ENCODE peak calls at places on chromosomes 16 and 17, in eight cellular contexts. One of them, this sample, is unnamed.

GRCh38 chr16:85379041-85380001 is 233.8 kb upstream of the GSE1 start:
- DNase-seq in foreskin fibroblast: no peak
- DNase-seq in stimulated activated CD8-positive, alpha-beta memory T cell treated with anti-CD3 and anti-CD28 coated beads, Interleukin-15, amount 100 ng/mL, for 48 hours: no peak
- DNase-seq in SW480: no peak
- DNase-seq in HTR-8/SVneo: no peak
- DNase-seq in HFFc6: no peak
- DNase-seq in activated T-cell treated with anti-CD3 and anti-CD28 coated beads for 1 hour: no peak
- DNase-seq in stimulated activated CD4-positive, alpha-beta T cell treated with anti-CD3 and anti-CD28 coated beads, Interleukin-4, amount 100 ng/mL, for 4 hours: no peak
- DNase-seq in this sample: no peak

GRCh38 chr17:66481259-66481658 is 178.8 kb downstream of the PRKCA start:
- DNase-seq in foreskin fibroblast: no peak
- DNase-seq in stimulated activated CD8-positive, alpha-beta memory T cell treated with anti-CD3 and anti-CD28 coated beads, Interleukin-15, amount 100 ng/mL, for 48 hours: no peak
- DNase-seq in SW480: no peak
- DNase-seq in HTR-8/SVneo: no peak
- DNase-seq in HFFc6: no peak
- DNase-seq in activated T-cell treated with anti-CD3 and anti-CD28 coated beads for 1 hour: no peak
- DNase-seq in stimulated activated CD4-positive, alpha-beta T cell treated with anti-CD3 and anti-CD28 coated beads, Interleukin-4, amount 100 ng/mL, for 4 hours: no peak
- DNase-seq in this sample: no peak

GRCh38 chr16:88497561-88498420 is 44.7 kb downstream of the ZFPM1 start:
- DNase-seq in foreskin fibroblast: no peak
- DNase-seq in stimulated activated CD8-positive, alpha-beta memory T cell treated with anti-CD3 and anti-CD28 coated beads, Interleukin-15, amount 100 ng/mL, for 48 hours: no peak
- DNase-seq in SW480: no peak
- DNase-seq in HTR-8/SVneo: no peak
- DNase-seq in HFFc6: no peak
- DNase-seq in activated T-cell treated with anti-CD3 and anti-CD28 coated beads for 1 hour: no peak
- DNase-seq in stimulated activated CD4-positive, alpha-beta T cell treated with anti-CD3 and anti-CD28 coated beads, Interleukin-4, amount 100 ng/mL, for 4 hours: no peak
- DNase-seq in this sample: no peak

GRCh38 chr16:66569131-66569530 is 2.9 kb downstream of the CMTM1 start:
- DNase-seq in foreskin fibroblast: peak; percentile 58
- DNase-seq in stimulated activated CD8-positive, alpha-beta memory T cell treated with anti-CD3 and anti-CD28 coated beads, Interleukin-15, amount 100 ng/mL, for 48 hours: no peak
- DNase-seq in SW480: no peak
- DNase-seq in HTR-8/SVneo: no peak
- DNase-seq in HFFc6: peak; percentile 50
- DNase-seq in activated T-cell treated with anti-CD3 and anti-CD28 coated beads for 1 hour: no peak
- DNase-seq in stimulated activated CD4-positive, alpha-beta T cell treated with anti-CD3 and anti-CD28 coated beads, Interleukin-4, amount 100 ng/mL, for 4 hours: no peak
- DNase-seq in this sample: no peak

GRCh38 chr17:72164340-72164739 is 43.5 kb downstream of the SOX9 start:
- DNase-seq in foreskin fibroblast: no peak
- DNase-seq in stimulated activated CD8-positive, alpha-beta memory T cell treated with anti-CD3 and anti-CD28 coated beads, Interleukin-15, amount 100 ng/mL, for 48 hours: no peak
- DNase-seq in SW480: no peak
- DNase-seq in HTR-8/SVneo: no peak
- DNase-seq in HFFc6: no peak
- DNase-seq in activated T-cell treated with anti-CD3 and anti-CD28 coated beads for 1 hour: no peak
- DNase-seq in stimulated activated CD4-positive, alpha-beta T cell treated with anti-CD3 and anti-CD28 coated beads, Interleukin-4, amount 100 ng/mL, for 4 hours: no peak
- DNase-seq in this sample: no peak

GRCh38 chr17:79699386-79700036 is 31.2 kb upstream of the ENPP7 start:
- DNase-seq in foreskin fibroblast: no peak
- DNase-seq in stimulated activated CD8-positive, alpha-beta memory T cell treated with anti-CD3 and anti-CD28 coated beads, Interleukin-15, amount 100 ng/mL, for 48 hours: no peak
- DNase-seq in SW480: peak; percentile 25
- DNase-seq in HTR-8/SVneo: no peak
- DNase-seq in HFFc6: no peak
- DNase-seq in activated T-cell treated with anti-CD3 and anti-CD28 coated beads for 1 hour: no peak
- DNase-seq in stimulated activated CD4-positive, alpha-beta T cell treated with anti-CD3 and anti-CD28 coated beads, Interleukin-4, amount 100 ng/mL, for 4 hours: no peak
- DNase-seq in this sample: no peak

GRCh38 chr17:78428025-78428575 is 49.7 kb downstream of the PGS1 start:
- DNase-seq in foreskin fibroblast: no peak
- DNase-seq in stimulated activated CD8-positive, alpha-beta memory T cell treated with anti-CD3 and anti-CD28 coated beads, Interleukin-15, amount 100 ng/mL, for 48 hours: no peak
- DNase-seq in SW480: no peak
- DNase-seq in HTR-8/SVneo: no peak
- DNase-seq in HFFc6: no peak
- DNase-seq in activated T-cell treated with anti-CD3 and anti-CD28 coated beads for 1 hour: no peak
- DNase-seq in stimulated activated CD4-positive, alpha-beta T cell treated with anti-CD3 and anti-CD28 coated beads, Interleukin-4, amount 100 ng/mL, for 4 hours: no peak
- DNase-seq in this sample: no peak

GRCh38 chr17:57918017-57918895 is 37.0 kb downstream of the CUEDC1 start:
- DNase-seq in foreskin fibroblast: no peak
- DNase-seq in stimulated activated CD8-positive, alpha-beta memory T cell treated with anti-CD3 and anti-CD28 coated beads, Interleukin-15, amount 100 ng/mL, for 48 hours: no peak
- DNase-seq in SW480: no peak
- DNase-seq in HTR-8/SVneo: no peak
- DNase-seq in HFFc6: peak; percentile 15
- DNase-seq in activated T-cell treated with anti-CD3 and anti-CD28 coated beads for 1 hour: no peak
- DNase-seq in stimulated activated CD4-positive, alpha-beta T cell treated with anti-CD3 and anti-CD28 coated beads, Interleukin-4, amount 100 ng/mL, for 4 hours: no peak
- DNase-seq in this sample: no peak

This sample was measured in NCI-H460.